ENCODE peak calls at places on chromosome 1, in four cellular contexts. R, Y, J and W are unnamed samples.

GRCh38 chr1:230849451-230850194 is 18.7 kb downstream of the C1orf198 start:
- DNase-seq in R (no peak), Y (no peak), J (no peak), W (no peak)

GRCh38 chr1:47679301-47679751 is 241.5 kb downstream of the FOXD2 start:
- DNase-seq in R (no peak), Y (no peak), J (no peak), W (no peak)

GRCh38 chr1:241181971-241182370 is 175.0 kb downstream of the RGS7 start:
- DNase-seq in R (no peak), Y (no peak), J (no peak), W (no peak)

GRCh38 chr1:161314201-161314981 is at the start of gene SDHC:
- DNase-seq in R (peak), Y (peak), J (peak), W (peak)

GRCh38 chr1:233090706-233091494 is 140.5 kb downstream of the NTPCR start:
- DNase-seq in R (no peak), Y (no peak), J (no peak), W (no peak)

GRCh38 chr1:204419064-204419403 is 7.4 kb upstream of the PPP1R15B start:
- DNase-seq in R (no peak), Y (no peak), J (peak), W (no peak)

GRCh38 chr1:170562644-170563338 is 30.8 kb downstream of the GORAB start:
- DNase-seq in R (peak), Y (peak), J (peak), W (peak)

GRCh38 chr1:234494049-234494448 is 15.1 kb upstream of the TARBP1 start:
- DNase-seq in R (no peak), Y (no peak), J (no peak), W (no peak)

GRCh38 chr1:245961137-245961540 is 545.9 kb downstream of the SMYD3 start:
- DNase-seq in R (no peak), Y (no peak), J (no peak), W (no peak)

GRCh38 chr1:35929730-35930592 is 944 bp upstream of the AGO3 start:
- DNase-seq in R (peak), Y (peak), J (peak), W (peak)
- TF ChIP-seq SP1 in R (no peak), Y (no peak), J (no peak), W (no peak)

GRCh38 chr1:200172311-200172710 is 144.8 kb downstream of the NR5A2 start:
- DNase-seq in R (no peak), Y (no peak), J (no peak), W (no peak)

GRCh38 chr1:200176798-200177197 is 149.3 kb downstream of the NR5A2 start:
- DNase-seq in R (no peak), Y (no peak), J (no peak), W (no peak)

GRCh38 chr1:200174525-200174924 is 147.0 kb downstream of the NR5A2 start:
- DNase-seq in R (no peak), Y (no peak), J (no peak), W (no peak)

GRCh38 chr1:200176181-200176580 is 148.7 kb downstream of the NR5A2 start:
- DNase-seq in R (no peak), Y (no peak), J (no peak), W (no peak)

GRCh38 chr1:200173097-200173629 is 145.7 kb downstream of the NR5A2 start:
- DNase-seq in R (no peak), Y (no peak), J (no peak), W (no peak)
- TF ChIP-seq SP1 in R (no peak), Y (no peak), J (no peak), W (no peak)

DNA sequence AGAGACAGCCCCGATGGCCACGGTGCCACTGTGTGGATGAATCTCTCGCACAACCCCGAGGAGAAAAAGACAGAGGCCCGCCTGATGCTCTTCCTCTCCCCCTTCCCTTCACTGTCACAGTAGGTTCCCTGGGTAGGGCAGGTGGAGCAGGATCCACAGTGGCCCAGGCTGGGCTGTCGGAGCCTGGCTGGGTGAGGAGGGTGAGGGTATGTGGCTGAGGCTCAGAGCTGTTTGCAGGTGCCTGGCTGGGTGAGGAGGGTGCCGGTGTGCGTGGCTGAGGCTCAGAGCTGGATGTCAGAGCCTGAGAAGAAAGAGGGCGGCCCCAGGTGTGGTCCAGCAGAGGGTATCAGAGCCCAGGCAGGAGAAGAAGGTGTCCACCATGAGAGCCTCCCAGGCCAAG is 2.7 kb downstream of the CFAP74 start:
- DNase-seq in R (no peak), Y (no peak), J (no peak), W (no peak)
- TF ChIP-seq SP1 in R (no peak), Y (no peak), J (no peak), W (no peak)

GRCh38 chr1:184472117-184472516 is 85.3 kb downstream of the C1orf21 start:
- DNase-seq in R (no peak), Y (no peak), J (no peak), W (no peak)

GRCh38 chr1:184467295-184467694 is 80.5 kb downstream of the C1orf21 start:
- DNase-seq in R (no peak), Y (no peak), J (no peak), W (no peak)

GRCh38 chr1:184469391-184469790 is 82.6 kb downstream of the C1orf21 start:
- DNase-seq in R (no peak), Y (no peak), J (no peak), W (no peak)

GRCh38 chr1:184473176-184473966 is 86.5 kb downstream of the C1orf21 start:
- DNase-seq in R (no peak), Y (no peak), J (no peak), W (no peak)

DNA sequence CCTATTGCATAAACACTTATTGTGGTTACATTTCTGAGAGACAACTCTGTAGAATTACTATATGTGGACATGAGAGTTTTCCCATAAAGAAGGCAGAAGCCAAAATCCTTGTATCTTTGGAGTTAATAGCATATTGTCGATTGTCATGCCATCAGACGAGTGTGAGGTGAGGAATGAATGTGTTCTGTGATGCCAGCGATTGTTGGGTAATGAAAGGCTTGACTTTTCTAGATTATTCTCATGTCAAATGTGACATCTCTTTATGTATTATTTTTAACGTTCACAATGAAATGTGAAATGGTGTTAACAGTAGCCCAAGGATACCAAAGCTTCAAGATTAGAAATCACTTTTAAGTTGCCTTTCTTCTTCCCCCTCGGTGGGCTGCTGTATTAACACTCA is 84.9 kb downstream of the C1orf21 start:
- DNase-seq in R (no peak), Y (no peak), J (no peak), W (no peak)
- TF ChIP-seq SP1 in R (no peak), Y (no peak), J (no peak), W (no peak)

GRCh38 chr1:89842547-89843278 is 21.9 kb downstream of the LRRC8D start:
- DNase-seq in R (no peak), Y (no peak), J (peak), W (no peak)

GRCh38 chr1:89843279-89844121 is 22.7 kb downstream of the LRRC8D start:
- DNase-seq in R (peak), Y (no peak), J (no peak), W (no peak)

GRCh38 chr1:89841507-89841906 is 20.7 kb downstream of the LRRC8D start:
- DNase-seq in R (no peak), Y (no peak), J (no peak), W (no peak)

GRCh38 chr1:89844860-89845259 is 24.0 kb downstream of the LRRC8D start:
- DNase-seq in R (no peak), Y (no peak), J (no peak), W (no peak)

GRCh38 chr1:89844236-89844807 is 23.5 kb downstream of the LRRC8D start:
- DNase-seq in R (no peak), Y (no peak), J (no peak), W (no peak)
- TF ChIP-seq SP1 in R (no peak), Y (no peak), J (no peak), W (no peak)

GRCh38 chr1:84467298-84467697 is 11.8 kb upstream of the RPF1 start:
- DNase-seq in R (no peak), Y (no peak), J (no peak), W (no peak)

GRCh38 chr1:84462118-84462517 is 16.9 kb upstream of the RPF1 start:
- DNase-seq in R (no peak), Y (no peak), J (no peak), W (no peak)
- TF ChIP-seq SP1 in R (no peak), Y (no peak), J (no peak), W (no peak)